ENCODE peak calls at places on chromosomes 5 and 9, in five cellular contexts. C is PC-3, G is PC-9, I is H9, H is MM.1S. D is an unnamed sample.

GRCh38 chr9:89022902-89023301 is 31.6 kb downstream of the S1PR3 start:
- DNase-seq in H (no peak), I (no peak), C (no peak), G (no peak), D (no peak)

GRCh38 chr5:37838152-37838932 is 1.5 kb downstream of the GDNF start:
- DNase-seq in H (peak; percentile 20), I (peak; percentile 75), G (no peak), C (peak; percentile 40), D (peak; percentile 12)

GRCh38 chr5:153654444-153654843 is 164.0 kb downstream of the GRIA1 start:
- DNase-seq in G (no peak), I (no peak), C (no peak), H (no peak), D (peak; percentile 80)

GRCh38 chr9:130194406-130194932 is 22.3 kb downstream of the NCS1 start:
- DNase-seq in H (no peak), G (no peak), I (no peak), C (no peak), D (peak; percentile 43)

GRCh38 chr5:134242146-134242545 is 16.3 kb upstream of the PPP2CA start:
- DNase-seq in I (no peak), G (no peak), C (no peak), H (no peak), D (no peak)

GRCh38 chr5:99177796-99178195 is 249.0 kb upstream of the CHD1 start:
- DNase-seq in C (no peak), G (no peak), I (no peak), H (no peak), D (no peak)

GRCh38 chr9:15161744-15162143 is 145.3 kb downstream of the TTC39B start:
- DNase-seq in I (no peak), H (no peak), G (no peak), C (no peak), D (no peak)

GRCh38 chr9:138112090-138112748 is 234.6 kb downstream of the CACNA1B start:
- DNase-seq in I (peak; percentile 11), C (no peak), H (no peak), G (no peak), D (no peak)

GRCh38 chr5:74143151-74143550 is 497.4 kb downstream of the ENC1 start:
- DNase-seq in G (no peak), H (no peak), I (no peak), C (peak; percentile 33), D (peak; percentile 35)

GRCh38 chr9:93223241-93224180 is 39.6 kb downstream of the WNK2 start:
- DNase-seq in C (peak; percentile 96), G (peak; percentile 97), H (no peak), I (no peak), D (peak; percentile 92)

GRCh38 chr9:109198736-109199384 is 31.8 kb upstream of the FRRS1L start:
- DNase-seq in H (no peak), C (peak; percentile 28), G (no peak), I (no peak), D (no peak)

GRCh38 chr5:38921174-38921573 is 75.4 kb downstream of the OSMR start:
- DNase-seq in H (no peak), I (no peak), G (no peak), C (peak; percentile 24), D (no peak)

GRCh38 chr5:82045526-82046267 is 73.9 kb downstream of the ATG10 start:
- DNase-seq in I (no peak), H (no peak), G (no peak), C (peak; percentile 48), D (peak; percentile 19)

GRCh38 chr5:18325431-18325830 is 691.2 kb downstream of the TAF11L14 start:
- DNase-seq in I (no peak), H (no peak), G (no peak), C (no peak), D (no peak)

GRCh38 chr5:14830210-14831005 is 41.2 kb downstream of the ANKH start:
- DNase-seq in G (no peak), C (no peak), H (no peak), I (no peak), D (peak; percentile 12)

GRCh38 chr5:4584982-4585381 is 555.1 kb upstream of the ADAMTS16 start:
- DNase-seq in C (peak; percentile 59), I (no peak), H (no peak), G (no peak), D (peak; percentile 94)

GRCh38 chr5:36948041-36948440 is 71.5 kb downstream of the NIPBL start:
- DNase-seq in C (peak; percentile 87), G (no peak), H (no peak), I (no peak), D (peak; percentile 49)

GRCh38 chr5:117954341-117954740 is 1034.0 kb downstream of the DTWD2 start:
- DNase-seq in I (no peak), H (no peak), G (no peak), C (no peak), D (no peak)

GRCh38 chr9:130172161-130172857 is at the start of gene NCS1:
- DNase-seq in H (no peak), I (peak; percentile 63), G (peak; percentile 76), C (peak; percentile 38), D (peak; percentile 51)

GRCh38 chr9:137435980-137436760 is 5.0 kb downstream of the ENTPD8 start:
- DNase-seq in C (peak; percentile 90), G (peak; percentile 97), I (no peak), H (no peak), D (peak; percentile 80)

GRCh38 chr9:95024097-95024671 is 293.3 kb downstream of the FANCC start:
- DNase-seq in I (peak; percentile 47), G (no peak), C (peak; percentile 20), H (no peak), D (no peak)

GRCh38 chr9:128526729-128527128 is 22.2 kb downstream of the GLE1 start:
- DNase-seq in I (no peak), G (no peak), H (no peak), C (no peak), D (no peak)

GRCh38 chr9:128528445-128529160 is 23.8 kb upstream of the SPTAN1 start:
- DNase-seq in I (no peak), H (no peak), G (no peak), C (peak; percentile 62), D (no peak)

GRCh38 chr9:128529191-128529590 is 23.2 kb upstream of the SPTAN1 start:
- DNase-seq in I (no peak), C (peak; percentile 12), H (no peak), G (no peak), D (no peak)

GRCh38 chr9:128521955-128522354 is 17.4 kb downstream of the GLE1 start:
- DNase-seq in I (no peak), G (no peak), C (no peak), H (no peak), D (no peak)

DNA sequence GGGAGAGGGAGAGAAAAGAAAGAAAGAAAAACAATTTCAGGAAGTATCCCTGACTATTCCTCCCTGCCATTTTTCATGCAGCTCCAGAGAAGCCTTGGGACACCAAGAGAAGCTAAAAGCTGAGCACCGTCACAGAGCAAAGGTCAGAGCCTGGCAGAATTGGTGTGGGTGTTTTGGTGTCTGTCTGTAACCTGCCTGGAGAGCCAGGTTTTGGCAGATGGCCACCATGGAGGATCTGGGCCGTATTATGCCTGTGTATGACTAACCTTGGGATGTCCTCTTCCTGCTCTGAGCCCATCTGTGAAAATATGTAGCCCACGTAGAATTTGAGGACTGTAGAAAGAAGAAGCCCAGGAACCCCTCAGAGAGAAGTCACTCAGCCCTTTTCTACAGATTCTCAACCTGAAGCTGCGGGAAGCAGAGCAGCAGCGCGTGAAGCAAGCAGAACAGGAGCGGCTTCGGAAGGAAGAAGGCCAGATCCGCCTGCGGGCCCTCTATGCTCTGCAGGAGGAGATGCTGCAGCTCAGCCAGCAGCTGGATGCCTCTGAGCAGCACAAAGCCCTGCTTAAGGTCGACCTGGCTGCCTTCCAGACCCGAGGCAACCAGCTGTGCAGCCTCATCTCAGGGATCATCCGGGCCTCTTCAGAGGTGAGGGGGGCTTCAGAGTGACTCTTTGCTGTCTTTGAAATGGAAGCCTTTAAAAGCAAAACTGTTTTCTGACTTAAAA is 18.8 kb downstream of the GLE1 start:
- DNase-seq in C (no peak), G (no peak), H (no peak), I (peak; percentile 34), D (no peak)
- H3K27me3 ChIP-seq in C (no peaks in the 10 kb centered on the region), G (no peaks in the 10 kb centered on the region), H (no peaks in the 10 kb centered on the region), I (no peaks in the 10 kb centered on the region), D (no peaks in the 10 kb centered on the region)

DNA sequence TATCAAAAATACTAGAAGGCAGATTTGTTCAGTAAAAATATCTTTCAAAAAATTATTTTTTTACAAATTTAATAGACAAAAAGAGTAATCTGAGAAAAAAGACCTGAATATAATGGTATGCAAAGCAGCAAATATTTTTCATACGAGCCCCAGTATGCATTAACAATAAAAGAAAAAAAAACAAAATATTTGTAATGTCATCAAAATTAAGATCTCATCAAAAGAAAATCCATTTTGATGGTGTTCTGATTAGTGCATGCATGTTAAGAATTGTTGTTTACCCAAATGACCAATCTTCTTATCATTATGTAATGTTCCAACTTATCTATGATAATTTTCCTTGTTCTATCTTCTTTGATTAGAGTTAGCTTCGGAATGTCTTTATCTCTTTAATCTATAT is 106.1 kb downstream of the CDH9 start:
- DNase-seq in H (no peak), I (no peak), C (no peak), G (no peak), D (no peak)
- H3K79me2 ChIP-seq in H (no peaks in the 10 kb centered on the region), I (no peaks in the 10 kb centered on the region), C (no peaks in the 10 kb centered on the region), G (no peaks in the 10 kb centered on the region), D (no peaks in the 10 kb centered on the region)

DNA sequence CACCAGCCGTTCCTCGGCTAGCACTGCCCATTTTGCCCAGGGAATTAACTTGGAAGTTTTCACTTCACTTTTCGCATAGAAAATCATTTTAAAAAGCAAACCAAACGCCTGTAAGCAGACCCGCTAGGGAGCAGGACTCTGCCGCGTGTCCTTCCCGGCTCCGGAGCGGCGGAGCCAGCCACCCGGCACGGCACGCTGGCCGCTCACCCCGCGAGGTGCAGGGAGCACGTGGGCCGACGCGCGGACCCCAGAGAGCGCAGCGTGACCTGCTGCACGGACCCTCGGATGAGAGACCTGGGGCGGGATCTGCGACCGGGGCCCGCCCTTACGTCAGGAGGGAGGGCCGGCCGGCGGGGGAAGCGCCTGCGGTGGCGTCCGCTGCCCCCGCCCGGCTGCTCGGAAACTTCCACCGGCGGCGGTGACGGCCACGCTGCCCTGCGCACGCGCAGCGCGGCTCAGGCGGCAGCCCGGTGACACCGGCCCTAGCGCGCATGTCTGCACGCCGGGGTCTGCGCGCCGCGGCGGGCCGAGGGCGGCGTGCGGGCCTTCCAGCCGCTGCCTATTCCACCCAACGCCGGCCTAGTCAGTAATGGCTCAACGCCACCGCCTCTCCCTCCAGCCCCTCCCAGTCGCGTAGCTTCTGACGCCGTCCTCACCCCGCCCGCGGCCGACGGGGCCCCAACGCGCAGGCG is 504 bp upstream of the TENT4A start:
- DNase-seq in H (peak; percentile 96), C (peak; percentile 100), I (peak; percentile 97), G (peak; percentile 100), D (peak; percentile 96)
- TF ChIP-seq CTCF in H (no peak), C (no peak), I (no peak), G (peak; percentile 15), D (no peak)

DNA sequence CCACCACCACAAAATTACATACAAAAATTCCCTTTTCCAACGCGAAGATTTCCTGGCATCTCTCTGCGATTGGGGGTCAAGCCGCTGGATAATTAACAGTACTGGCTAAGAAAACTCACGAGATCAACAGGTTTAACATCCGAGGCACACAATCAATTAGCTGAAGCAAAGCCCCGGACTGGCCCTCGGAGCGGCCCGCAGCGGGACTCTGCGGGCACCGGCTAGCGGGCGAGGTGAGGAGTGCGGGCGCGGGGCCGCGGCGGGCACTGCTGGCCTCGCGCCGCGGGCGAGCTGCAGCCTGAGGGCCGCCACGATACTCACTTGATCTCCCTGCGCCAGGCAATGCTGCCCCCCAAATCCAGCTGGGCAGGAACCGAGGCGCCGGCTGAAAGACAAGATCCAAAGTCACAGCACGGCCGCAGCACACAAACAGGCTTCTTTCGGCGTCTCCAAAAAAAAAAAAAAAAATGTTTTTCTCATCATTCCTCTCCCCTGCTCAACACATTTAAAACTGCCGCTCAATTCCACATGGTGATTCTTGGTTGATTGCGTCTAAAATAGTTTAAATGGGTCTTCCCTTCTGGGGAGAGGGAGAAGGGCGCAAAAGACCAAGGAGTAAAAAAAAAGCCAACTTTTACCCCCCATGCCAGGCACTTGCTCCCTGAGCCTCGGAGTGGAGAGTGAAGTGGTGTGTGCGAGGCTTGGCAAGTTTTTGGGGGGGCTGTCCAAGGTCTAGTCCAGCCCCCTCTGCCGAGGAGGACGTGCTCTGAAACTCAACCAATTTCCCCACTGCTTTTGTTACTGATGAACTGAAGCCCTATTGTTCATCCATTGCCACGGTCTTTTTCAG is 210.1 kb downstream of the MEF2C start:
- DNase-seq in H (no peak), I (peak; percentile 80), C (no peak), G (no peak), D (no peak)
- H3K27me3 ChIP-seq in H (no peaks in the 10 kb centered on the region), I (peaks cover 56% of the 10 kb centered on the region), C (no peaks in the 10 kb centered on the region), G (no peaks in the 10 kb centered on the region), D (peaks cover 49% of the 10 kb centered on the region)